ENCODE peak calls at places on chromosomes 2 and 18, in ten cellular contexts. G, C, B, E, Z, V, P, M, R and U are unnamed samples. For H3K36me3 and H3K4me1, the result is how much of the 10 kb centered on the place peaks cover.

GRCh38 chr2:20781656-20782265 is 41.1 kb downstream of the LDAH start:
- DNase-seq in M (peak), C (no peak), R (no peak), E (no peak), G (no peak), Z (no peak), P (peak), V (peak), B (no peak), U (peak)

GRCh38 chr2:205792908-205793307 is 110.6 kb downstream of the NRP2 start:
- DNase-seq in P (no peak), Z (no peak), R (peak), B (no peak), E (no peak), V (no peak), M (no peak), C (no peak), G (no peak), U (no peak)

GRCh38 chr18:12518326-12518725 is 110.6 kb downstream of the PRELID3A start:
- DNase-seq in Z (no peak), V (no peak), B (no peak), E (no peak), M (no peak), R (no peak), G (no peak), C (no peak), P (no peak), U (peak)

GRCh38 chr2:60519259-60519863 is 34.1 kb downstream of the BCL11A start:
- DNase-seq in M (peak), Z (no peak), E (no peak), R (no peak), G (no peak), P (no peak), B (no peak), C (no peak), V (no peak), U (no peak)

GRCh38 chr2:191311627-191312026 is 66.4 kb downstream of the MYO1B start:
- DNase-seq in G (no peak), M (peak), P (no peak), V (no peak), Z (no peak), B (peak), C (no peak), E (no peak), R (no peak), U (no peak)

GRCh38 chr2:26629346-26629630 is 11.9 kb downstream of the CIB4 start:
- DNase-seq in P (no peak), E (peak), G (no peak), V (no peak), M (no peak), R (no peak), Z (no peak), B (no peak), C (no peak), U (no peak)

GRCh38 chr2:204947448-204947847 is 402.2 kb downstream of the PARD3B start:
- DNase-seq in R (no peak), V (no peak), E (no peak), P (no peak), M (no peak), G (no peak), Z (no peak), B (no peak), C (no peak), U (no peak)

GRCh38 chr2:100666996-100667395 is 104.2 kb downstream of the PDCL3 start:
- DNase-seq in E (no peak), B (no peak), C (no peak), M (no peak), G (no peak), Z (no peak), V (no peak), R (no peak), P (no peak), U (no peak)

GRCh38 chr2:105593221-105593967 is 151.3 kb upstream of the NCK2 start:
- DNase-seq in M (peak), C (no peak), E (no peak), G (no peak), B (no peak), R (no peak), Z (no peak), P (no peak), V (no peak), U (peak)

GRCh38 chr18:42187611-42188378 is 232.8 kb downstream of the PIK3C3 start:
- DNase-seq in G (no peak), R (no peak), V (no peak), P (no peak), M (no peak), B (no peak), Z (no peak), E (no peak), C (no peak), U (no peak)

GRCh38 chr2:676647-677055 is 555 bp downstream of the TMEM18 start:
- DNase-seq in B (peak), R (peak), M (peak), V (peak), C (peak), G (peak), E (peak), P (peak), Z (peak), U (peak)

GRCh38 chr2:121345101-121345500 is 60.1 kb upstream of the TFCP2L1 start:
- DNase-seq in P (no peak), Z (no peak), C (no peak), V (no peak), G (no peak), B (no peak), R (no peak), M (no peak), E (no peak), U (no peak)

GRCh38 chr2:121346886-121347285 is 61.9 kb upstream of the TFCP2L1 start:
- DNase-seq in M (no peak), P (no peak), R (no peak), C (no peak), G (no peak), B (no peak), E (no peak), V (no peak), Z (no peak), U (no peak)

GRCh38 chr2:121345887-121346286 is 60.9 kb upstream of the TFCP2L1 start:
- DNase-seq in C (no peak), B (no peak), E (no peak), Z (no peak), V (no peak), R (no peak), P (no peak), M (no peak), G (no peak), U (no peak)

GRCh38 chr2:121348128-121348740 is 63.2 kb upstream of the TFCP2L1 start:
- DNase-seq in R (no peak), P (no peak), E (no peak), V (no peak), M (no peak), G (no peak), Z (no peak), B (no peak), C (no peak), U (no peak)

DNA sequence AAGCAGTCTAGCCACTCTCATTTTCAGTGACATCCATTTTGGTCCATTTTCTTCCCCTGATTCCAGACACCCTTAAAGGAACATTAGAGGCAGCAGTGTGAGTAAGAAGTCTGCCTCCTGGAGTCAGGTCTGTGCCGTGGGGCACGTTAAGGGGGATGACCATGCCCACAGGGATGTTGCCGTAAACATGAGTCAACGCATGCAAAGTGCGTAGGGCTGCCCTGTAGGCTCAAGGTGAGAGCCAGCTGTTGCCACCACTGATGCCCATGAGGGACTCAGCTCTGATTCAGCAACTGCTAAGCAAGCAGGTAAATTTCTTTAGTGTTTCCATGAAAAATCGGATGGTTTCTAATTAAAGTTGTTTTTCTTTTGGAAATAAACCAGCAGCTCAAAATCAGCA is 61.4 kb upstream of the TFCP2L1 start:
- DNase-seq in Z (no peak), R (no peak), C (no peak), G (no peak), E (no peak), M (no peak), P (no peak), B (no peak), V (no peak), U (no peak)
- H3K36me3 ChIP-seq in Z (under half), R (under half), C (half or more), G (under half), E (half or more), M (under half), P (under half), B (under half), V (half or more), U (under half)

GRCh38 chr2:46846454-46846990 is 69.1 kb downstream of the MCFD2 start:
- DNase-seq in R (no peak), M (peak), B (no peak), G (no peak), Z (no peak), C (no peak), E (no peak), V (no peak), P (no peak), U (no peak)

GRCh38 chr2:46848446-46848845 is 67.2 kb downstream of the MCFD2 start:
- DNase-seq in C (no peak), V (peak), B (no peak), P (no peak), G (no peak), Z (no peak), E (no peak), M (peak), R (peak), U (no peak)

GRCh38 chr2:46847726-46848421 is 67.7 kb downstream of the MCFD2 start:
- DNase-seq in C (no peak), M (peak), R (no peak), G (no peak), E (no peak), Z (no peak), P (no peak), V (no peak), B (no peak), U (no peak)

GRCh38 chr2:46845542-46846453 is 69.8 kb downstream of the MCFD2 start:
- DNase-seq in C (no peak), B (no peak), E (no peak), P (no peak), M (peak), G (no peak), V (no peak), Z (no peak), R (no peak), U (no peak)

DNA sequence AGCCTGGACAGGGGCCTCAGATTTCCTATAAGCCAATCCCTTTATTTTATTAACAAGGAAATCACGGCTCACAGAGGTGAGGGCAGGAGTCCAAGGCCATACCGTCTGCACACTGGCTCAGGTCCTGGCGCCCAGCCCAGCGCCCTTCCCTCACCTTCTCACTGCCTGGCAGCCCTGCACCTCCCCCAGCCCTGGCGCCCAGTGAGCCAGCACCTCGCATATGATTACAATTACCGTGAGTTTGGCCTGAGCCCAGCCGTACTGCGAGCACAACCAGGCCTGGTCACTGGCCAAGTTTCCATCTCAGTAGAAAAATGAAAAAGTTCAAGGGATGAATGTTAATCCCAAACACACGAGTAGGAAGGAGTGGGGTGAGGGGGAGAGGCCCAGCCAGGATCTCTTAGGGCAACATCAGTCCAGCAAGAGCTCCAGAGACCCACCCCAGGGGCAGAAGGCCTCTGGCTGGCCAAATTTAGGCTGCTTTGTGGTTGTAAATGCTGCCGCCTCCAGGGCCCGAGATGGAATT is 68.4 kb downstream of the MCFD2 start:
- DNase-seq in R (peak), P (no peak), B (no peak), E (peak), M (peak), Z (peak), C (no peak), G (peak), V (no peak), U (no peak)
- H3K4me1 ChIP-seq in R (half or more), P (under half), B (under half), E (half or more), M (half or more), Z (under half), C (under half), G (half or more), V (under half), U (under half)

DNA sequence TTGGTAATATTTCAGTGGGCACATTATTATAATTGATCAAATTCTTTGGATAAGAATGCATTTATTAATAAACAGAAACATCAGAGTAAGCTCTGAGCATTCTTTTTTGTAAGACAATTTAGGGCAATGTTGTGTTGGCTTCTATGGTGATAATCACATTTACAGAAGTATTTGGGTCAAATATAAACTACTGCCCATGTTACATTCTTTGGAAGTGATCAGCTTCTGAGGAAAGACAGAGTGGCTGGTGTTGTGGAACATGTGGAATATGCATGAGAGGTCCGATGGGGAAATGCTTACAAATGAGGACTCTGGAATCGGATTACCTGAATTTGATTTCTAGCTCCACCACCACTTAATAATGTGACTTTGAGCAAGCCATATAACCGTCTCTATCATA is 19.4 kb downstream of the SERPINB13 start:
- DNase-seq in C (no peak), B (no peak), M (peak), R (no peak), E (no peak), P (no peak), V (no peak), Z (no peak), G (no peak), U (no peak)
- H3K27ac ChIP-seq in C (no peak), B (no peak), M (no peak), R (no peak), E (no peak), P (no peak), V (no peak), Z (no peak), G (no peak), U (no peak)

GRCh38 chr2:215370116-215370965 is 58.5 kb downstream of the ATIC start:
- DNase-seq in M (no peak), E (no peak), B (no peak), Z (no peak), R (no peak), G (no peak), V (no peak), C (no peak), P (no peak), U (no peak)
- H3K36me3 ChIP-seq in M (half or more), E (half or more), B (under half), Z (under half), R (under half), G (under half), V (under half), C (half or more), P (half or more), U (under half)